ENCODE peak calls at places on chromosome 2, in eight cellular contexts. E is NB4, L is colonic mucosa, D is GM12878, P is fibroblast of pulmonary artery, G is brain microvascular endothelial cell, U is fibroblast of mammary gland, I is HL-60. C is an unnamed sample.

GRCh38 chr2:48855142-48855541 is 99.6 kb upstream of the LHCGR start:
- DNase-seq in E (no peak), L (no peak), D (no peak), P (no peak), G (no peak), U (no peak), I (no peak), C (peak)

GRCh38 chr2:188645982-188646381 is 328.2 kb upstream of the COL3A1 start:
- DNase-seq in E (no peak), L (no peak), D (no peak), P (no peak), G (peak), U (peak), I (no peak), C (peak)

GRCh38 chr2:46445561-46445960 is 33.8 kb upstream of the TMEM247 start:
- DNase-seq in E (no peak), L (no peak), D (no peak), P (no peak), G (no peak), U (no peak), I (no peak), C (no peak)

GRCh38 chr2:179031731-179032408 is 18.1 kb downstream of the CCDC141 start:
- DNase-seq in E (no peak), L (no peak), D (peak), P (peak), G (peak), U (no peak), I (no peak), C (peak)

GRCh38 chr2:172249336-172249735 is 146.6 kb upstream of the DLX2 start:
- DNase-seq in E (peak), L (no peak), D (no peak), P (no peak), G (no peak), U (peak), I (no peak), C (peak)

GRCh38 chr2:108026095-108026794 is 39.9 kb downstream of the SLC5A7 start:
- DNase-seq in E (no peak), L (no peak), D (no peak), P (no peak), G (no peak), U (no peak), I (no peak), C (no peak)

GRCh38 chr2:188145885-188146284 is 145.8 kb upstream of the GULP1 start:
- DNase-seq in E (no peak), L (no peak), D (no peak), P (no peak), G (no peak), U (no peak), I (no peak), C (no peak)

GRCh38 chr2:71716697-71717624 is 263.6 kb downstream of the DYSF start:
- DNase-seq in E (no peak), L (peak), D (no peak), P (peak), G (peak), U (peak), I (no peak), C (peak)

GRCh38 chr2:107466241-107466640 is 360.5 kb upstream of the RGPD4 start:
- DNase-seq in E (no peak), L (no peak), D (no peak), P (no peak), G (no peak), U (no peak), I (no peak), C (no peak)

GRCh38 chr2:63669596-63669995 is 80.8 kb downstream of the MDH1 start:
- DNase-seq in E (no peak), L (no peak), D (no peak), P (no peak), G (no peak), U (no peak), I (no peak), C (no peak)

GRCh38 chr2:169659314-169659713 is 34.9 kb downstream of the CFAP210 start:
- DNase-seq in E (peak), L (no peak), D (peak), P (no peak), G (no peak), U (no peak), I (peak), C (no peak)

GRCh38 chr2:44802409-44803099 is 138.9 kb upstream of the SIX3 start:
- DNase-seq in E (no peak), L (no peak), D (no peak), P (no peak), G (no peak), U (no peak), I (no peak), C (no peak)
- H3K4me3 ChIP-seq in E (no peak), L (no peak), D (peak), P (no peak), G (no peak), U (no peak), I (no peak), C (no peak)

GRCh38 chr2:44801676-44802408 is 139.7 kb upstream of the SIX3 start:
- DNase-seq in E (no peak), L (no peak), D (no peak), P (peak), G (no peak), U (peak), I (no peak), C (peak)
- H3K4me3 ChIP-seq in E (no peak), L (no peak), D (peak), P (no peak), G (no peak), U (no peak), I (no peak), C (no peak)

GRCh38 chr2:227819398-227819697 is 5.7 kb downstream of the CCL20 start:
- DNase-seq in E (no peak), L (no peak), D (no peak), P (no peak), G (no peak), U (no peak), I (no peak), C (no peak)

GRCh38 chr2:227817940-227818568 is 4.4 kb downstream of the CCL20 start:
- DNase-seq in E (peak), L (peak), D (peak), P (peak), G (peak), U (peak), I (peak), C (peak)

GRCh38 chr2:227817336-227817735 is 3.7 kb downstream of the CCL20 start:
- DNase-seq in E (no peak), L (no peak), D (no peak), P (no peak), G (no peak), U (no peak), I (no peak), C (no peak)

GRCh38 chr2:227816507-227817274 is 3.0 kb downstream of the CCL20 start:
- DNase-seq in E (peak), L (no peak), D (no peak), P (peak), G (peak), U (peak), I (no peak), C (peak)

DNA sequence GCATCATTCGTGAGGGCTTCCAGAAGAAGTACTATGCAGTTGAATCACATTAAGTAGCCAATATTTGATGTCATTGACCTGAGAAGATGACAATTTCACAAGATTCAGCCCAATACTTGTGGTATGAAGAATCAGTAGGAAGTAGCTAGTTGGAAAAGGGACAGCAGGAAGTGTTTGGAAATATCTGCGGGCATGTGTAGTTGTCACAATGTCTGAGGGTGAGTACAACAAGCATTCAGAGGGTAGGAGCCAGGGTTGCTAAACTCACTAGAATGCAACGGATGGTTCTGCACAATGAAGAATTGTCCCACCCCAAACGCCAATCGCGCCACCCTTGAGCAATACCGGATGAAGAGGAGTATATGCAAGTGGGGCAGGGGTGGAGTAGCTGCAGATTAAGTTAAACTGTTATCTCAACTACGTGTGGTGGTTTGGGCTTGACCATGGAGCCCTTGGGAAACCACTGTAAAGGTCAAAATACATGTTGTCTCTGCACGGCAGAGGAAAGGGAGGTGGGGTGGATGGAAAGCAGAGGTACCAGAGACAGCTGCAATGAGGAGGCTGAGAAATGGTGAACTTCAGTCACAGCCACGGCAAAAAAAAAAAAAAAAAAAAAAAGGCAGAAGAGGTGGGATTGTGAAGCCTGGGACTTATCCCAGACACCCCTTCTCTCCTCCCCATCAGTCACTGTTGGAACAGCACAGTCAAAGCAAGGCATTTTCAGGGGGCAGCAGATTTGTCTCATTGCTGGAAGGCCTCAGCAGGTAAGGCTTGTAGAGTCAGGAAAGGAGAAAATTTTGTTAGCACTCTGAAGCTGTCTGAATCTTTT is 5.1 kb downstream of the CCL20 start:
- DNase-seq in E (peak), L (peak), D (no peak), P (peak), G (peak), U (no peak), I (peak), C (no peak)
- H3K4me3 ChIP-seq in E (no peak), L (no peak), D (no peak), P (no peak), G (no peak), U (no peak), I (no peak), C (peak)

DNA sequence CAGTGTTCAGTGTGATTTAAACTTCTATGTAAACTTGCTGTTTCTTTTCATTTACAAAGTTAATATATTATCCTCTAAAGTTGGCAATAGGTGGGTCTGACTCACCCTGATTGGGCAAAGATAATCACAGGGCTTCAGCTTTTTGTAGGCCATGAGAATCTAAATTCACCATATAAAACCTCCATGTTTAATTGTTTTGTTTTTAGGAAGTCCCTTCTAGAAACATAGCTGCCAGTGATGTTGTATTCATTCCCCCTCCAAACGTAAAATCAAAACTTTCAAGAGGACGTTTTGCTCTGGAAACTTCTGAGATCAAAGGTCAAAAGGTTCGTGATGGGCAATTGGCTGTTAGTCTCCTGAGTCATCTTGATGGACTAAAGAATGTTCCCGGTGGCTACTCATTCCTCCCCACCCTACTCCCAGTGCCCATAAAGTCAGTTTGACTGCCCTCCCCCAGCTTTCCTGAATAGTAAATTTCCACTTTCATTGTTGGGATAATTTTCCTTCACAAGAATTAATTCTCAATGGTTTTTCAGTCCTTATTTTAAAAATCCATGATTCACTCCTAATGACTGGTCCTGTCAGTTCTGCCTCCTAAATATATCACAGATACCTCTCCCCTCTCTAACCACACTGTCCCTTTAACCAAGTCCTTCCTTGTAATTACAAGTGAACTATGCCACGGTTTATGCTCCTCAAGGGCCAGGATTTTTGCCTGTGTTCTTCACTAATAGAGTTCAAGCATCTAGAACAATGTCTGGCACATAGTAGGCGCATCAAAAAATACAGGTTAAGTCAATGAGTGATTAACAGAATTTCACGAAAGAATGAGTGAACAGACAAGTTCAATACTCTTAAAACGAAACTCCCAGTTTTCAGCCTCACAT is 164.4 kb upstream of the VRK2 start:
- DNase-seq in E (no peak), L (peak), D (no peak), P (peak), G (no peak), U (peak), I (no peak), C (peak)
- H3K4me3 ChIP-seq in E (no peak), L (no peak), D (peak), P (peak), G (no peak), U (no peak), I (no peak), C (peak)

GRCh38 chr2:37321029-37321682 is 3.5 kb downstream of the PRKD3 start:
- DNase-seq in E (peak), L (no peak), D (no peak), P (no peak), G (no peak), U (no peak), I (no peak), C (no peak)
- H3K4me3 ChIP-seq in E (no peak), L (no peak), D (peak), P (no peak), G (no peak), U (no peak), I (no peak), C (peak)

DNA sequence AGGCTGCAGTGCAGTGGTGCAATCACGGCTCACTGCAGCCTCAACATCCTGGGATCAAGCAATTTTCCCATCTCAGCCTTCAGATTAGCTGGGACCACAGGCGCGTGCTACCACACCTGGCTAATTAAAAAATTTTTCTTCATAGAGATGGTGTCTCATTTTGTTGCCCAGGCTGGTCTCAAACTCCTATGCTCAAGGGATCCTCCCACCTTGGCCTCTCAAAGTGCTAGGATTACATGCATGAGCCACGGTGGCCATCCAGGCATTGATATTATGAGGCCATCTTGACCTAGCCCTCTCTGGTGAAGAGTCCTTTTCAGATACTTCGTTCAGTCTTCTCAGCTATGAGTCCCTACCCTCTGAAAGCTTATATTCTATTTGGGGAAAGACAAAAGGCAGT is 1.1 kb upstream of the CASP8 start:
- DNase-seq in E (peak), L (peak), D (no peak), P (no peak), G (no peak), U (no peak), I (no peak), C (no peak)
- H3K4me3 ChIP-seq in E (peak), L (peak), D (peak), P (peak), G (peak), U (peak), I (peak), C (peak)

GRCh38 chr2:44233450-44234128 is 41.7 kb upstream of the SLC3A1 start:
- DNase-seq in E (no peak), L (no peak), D (no peak), P (peak), G (no peak), U (peak), I (no peak), C (peak)

GRCh38 chr2:44226753-44227152 is 48.5 kb upstream of the SLC3A1 start:
- DNase-seq in E (no peak), L (no peak), D (no peak), P (no peak), G (no peak), U (no peak), I (no peak), C (no peak)

DNA sequence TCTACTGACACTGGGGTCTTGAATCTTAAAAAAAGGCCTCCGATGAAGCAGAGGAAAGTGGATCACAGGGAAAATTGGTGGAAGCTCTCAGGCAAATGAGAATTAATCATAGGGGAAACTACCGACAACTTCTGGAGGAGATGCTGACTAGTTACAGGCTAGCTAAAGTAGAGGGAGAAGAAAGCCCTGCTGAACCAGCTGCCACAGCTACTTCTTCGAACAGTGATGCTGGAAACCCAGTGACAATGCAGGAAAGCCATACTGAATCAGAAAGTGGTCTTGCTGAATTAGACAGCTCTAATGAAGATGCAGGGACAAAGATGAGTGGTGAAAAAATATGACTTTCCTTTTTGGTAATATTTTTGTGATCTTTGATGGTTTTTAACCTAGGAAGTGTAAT is 44.9 kb upstream of the SLC3A1 start:
- DNase-seq in E (no peak), L (no peak), D (no peak), P (no peak), G (no peak), U (no peak), I (no peak), C (no peak)
- H3K4me3 ChIP-seq in E (no peak), L (no peak), D (no peak), P (no peak), G (no peak), U (no peak), I (no peak), C (no peak)

DNA sequence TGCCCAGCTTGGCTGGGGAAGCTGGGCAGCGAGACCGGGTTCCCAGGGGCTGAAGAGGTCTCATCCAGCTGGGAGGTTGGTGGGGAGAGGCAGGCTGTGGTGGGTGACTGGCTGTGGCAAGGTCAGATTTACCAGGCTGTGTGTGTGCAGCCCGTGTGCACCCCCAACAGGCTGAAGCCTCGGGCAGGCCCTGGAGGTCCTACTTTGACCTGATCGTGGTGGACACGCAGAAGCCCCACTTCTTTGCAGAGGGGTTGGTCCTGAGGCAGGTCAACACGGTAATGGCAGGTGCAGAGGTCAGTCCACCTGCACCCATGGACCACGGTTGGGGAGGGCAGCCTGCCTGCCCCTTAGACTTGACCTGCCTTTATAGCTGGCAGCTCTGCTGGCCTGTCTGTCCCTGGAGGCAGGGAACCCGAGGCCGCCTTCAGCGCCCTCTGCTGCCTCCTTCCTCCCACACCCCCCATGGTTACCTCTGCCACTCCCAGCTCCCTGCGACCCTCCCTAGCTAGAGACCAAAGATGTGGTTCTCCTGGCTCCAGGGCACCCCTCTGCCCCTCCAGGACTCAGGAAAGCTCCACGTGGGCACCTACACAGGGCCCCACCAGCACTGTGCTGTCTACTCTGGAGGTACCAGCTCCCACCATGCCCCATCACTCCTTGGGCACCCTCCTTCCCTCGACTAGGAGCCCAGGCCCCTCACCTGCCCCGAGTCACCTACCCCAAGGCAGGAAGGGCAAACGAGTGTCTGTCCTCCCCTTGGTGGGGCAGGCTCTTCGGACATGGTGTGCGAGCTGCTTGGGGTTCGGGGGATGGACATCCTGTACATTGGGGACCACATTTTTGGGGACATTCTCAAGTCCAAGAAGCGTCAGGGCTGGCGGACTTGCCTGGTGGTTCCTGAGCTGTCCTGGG is 4.0 kb downstream of the NT5DC4 start:
- DNase-seq in E (peak), L (no peak), D (no peak), P (no peak), G (no peak), U (no peak), I (no peak), C (peak)
- H3K4me3 ChIP-seq in E (no peak), L (no peak), D (no peak), P (no peak), G (no peak), U (no peak), I (no peak), C (no peak)

GRCh38 chr2:290090-290722 is 2.3 kb upstream of the ALKAL2 start:
- DNase-seq in E (peak), L (peak), D (no peak), P (peak), G (peak), U (peak), I (no peak), C (peak)
- H3K4me3 ChIP-seq in E (no peak), L (peak), D (peak), P (peak), G (peak), U (peak), I (peak), C (peak)